ENCODE peak calls at places on chromosomes 6 and 20, in ten cellular contexts. E is activated T-cell treated with anti-CD3 and anti-CD28 coated beads for 1 hour; F is LoVo; R is NCI-H2029 treated with DMSO at 0.1 percent for 48 hours; A is stimulated activated naive CD8-positive, alpha-beta T cell treated with anti-CD3 and anti-CD28 coated beads, Interleukin-15, Interleukin-2, amounts not matched to agents 100 U/mL and 50 U/mL, for 24 hours; Q is left cardiac atrium; Y is activated naive CD8-positive, alpha-beta T cell treated with anti-CD3 and anti-CD28 coated beads, Interleukin-2, amount 50 U/mL, for 24 hours; O is T1000; C is EH; S is stimulated activated CD4-positive, alpha-beta T cell treated with anti-CD3 and anti-CD28 coated beads, Interleukin-1b, Interleukin-23, amount 100 ng/mL, for 48 hours. V is an unnamed sample.

GRCh38 chr6:46815130-46815529 is 21.9 kb downstream of the MEP1A start:
- DNase-seq in O (no peak), F (peak; percentile 74), S (no peak), C (no peak), A (no peak), R (no peak), Y (no peak), E (no peak), Q (no peak), V (no peak)

GRCh38 chr6:355809-356208 is 35.7 kb upstream of the IRF4 start:
- DNase-seq in O (no peak), R (no peak), Y (no peak), C (no peak), S (no peak), F (no peak), E (no peak), A (no peak), Q (no peak), V (no peak)

GRCh38 chr20:63831696-63832686 is 927 bp upstream of the ZBTB46 start:
- DNase-seq in F (peak; percentile 6), O (no peak), E (no peak), C (peak; percentile 39), Y (no peak), Q (peak; percentile 68), S (no peak), R (no peak), A (no peak), V (no peak)

GRCh38 chr6:1144842-1145755 is 166.8 kb upstream of the FOXQ1 start:
- DNase-seq in O (no peak), R (no peak), C (peak; percentile 84), F (no peak), E (no peak), A (no peak), Q (no peak), S (no peak), Y (no peak), V (no peak)

GRCh38 chr20:50230184-50230583 is 39.6 kb downstream of the CEBPB start:
- DNase-seq in Y (no peak), S (no peak), C (no peak), A (no peak), Q (no peak), O (no peak), F (no peak), R (no peak), E (no peak), V (no peak)

GRCh38 chr20:48632017-48632824 is 195.6 kb downstream of the PREX1 start:
- DNase-seq in E (no peak), Y (no peak), R (no peak), S (no peak), Q (no peak), O (no peak), A (peak; percentile 20), C (no peak), F (no peak), V (no peak)

GRCh38 chr20:49356676-49357075 is 78.8 kb upstream of the ZNFX1 start:
- DNase-seq in S (no peak), C (no peak), A (no peak), Y (no peak), R (peak; percentile 51), F (no peak), E (no peak), O (no peak), Q (no peak), V (no peak)

GRCh38 chr6:87155272-87155919 is at the start of gene ZNF292:
- DNase-seq in Q (peak; percentile 97), Y (peak; percentile 97), F (peak; percentile 95), S (peak; percentile 98), C (peak; percentile 98), A (peak; percentile 98), E (peak; percentile 89), R (peak; percentile 92), O (peak; percentile 95), V (peak; percentile 94)

GRCh38 chr6:88760091-88760490 is 203.3 kb downstream of the RNGTT start:
- DNase-seq in O (no peak), F (no peak), C (no peak), A (no peak), Y (no peak), E (no peak), S (no peak), R (no peak), Q (no peak), V (no peak)

GRCh38 chr6:15475261-15475660 is 187.6 kb downstream of the DTNBP1 start:
- DNase-seq in Y (no peak), S (no peak), O (no peak), R (no peak), F (no peak), C (no peak), E (no peak), Q (no peak), A (no peak), V (no peak)

GRCh38 chr6:33923857-33924514 is 120.2 kb upstream of the MLN start:
- DNase-seq in O (no peak), S (no peak), Y (no peak), F (no peak), R (no peak), E (no peak), Q (no peak), C (peak; percentile 2), A (no peak), V (no peak)